ENCODE peak calls at places on chromosomes 7 and 10, in eight cellular contexts. One of them, this sample, is unnamed.

GRCh38 chr10:36725581-36726520 is 399.5 kb upstream of the ANKRD30A start:
- DNase-seq in HEK293T: peak; percentile 49
- DNase-seq in NCI-H69: peak; percentile 12
- DNase-seq in upper lobe of right lung: no peak
- DNase-seq in activated T-helper 1 cell treated with anti-CD3 and anti-CD28 coated beads, Interleukin-12 subunit alpha, Interleukin-12 subunit beta, Interleukin-2, Interleukin-4 antibody, amounts not matched to agents 30 ng/mL and 10 ng/mL and 1 ng/mL, durations not matched to agents 14 hours and 24 hours and 36 hours: no peak
- DNase-seq in neural crest cell: no peak
- DNase-seq in WTC11: peak; percentile 64
- DNase-seq in prostate gland: no peak
- DNase-seq in this sample: peak; percentile 65

GRCh38 chr7:42155836-42156540 is 81.0 kb downstream of the GLI3 start:
- DNase-seq in neural crest cell: no peak
- DNase-seq in upper lobe of right lung: no peak
- DNase-seq in activated T-helper 1 cell treated with anti-CD3 and anti-CD28 coated beads, Interleukin-12 subunit alpha, Interleukin-12 subunit beta, Interleukin-2, Interleukin-4 antibody, amounts not matched to agents 30 ng/mL and 10 ng/mL and 1 ng/mL, durations not matched to agents 14 hours and 24 hours and 36 hours: no peak
- DNase-seq in WTC11: no peak
- DNase-seq in HEK293T: no peak
- DNase-seq in prostate gland: no peak
- DNase-seq in NCI-H69: no peak
- DNase-seq in this sample: no peak

GRCh38 chr10:68876246-68876918 is 24.7 kb upstream of the DDX50 start:
- DNase-seq in NCI-H69: peak; percentile 0
- DNase-seq in WTC11: no peak
- DNase-seq in upper lobe of right lung: no peak
- DNase-seq in neural crest cell: no peak
- DNase-seq in activated T-helper 1 cell treated with anti-CD3 and anti-CD28 coated beads, Interleukin-12 subunit alpha, Interleukin-12 subunit beta, Interleukin-2, Interleukin-4 antibody, amounts not matched to agents 30 ng/mL and 10 ng/mL and 1 ng/mL, durations not matched to agents 14 hours and 24 hours and 36 hours: no peak
- DNase-seq in HEK293T: no peak
- DNase-seq in prostate gland: no peak
- DNase-seq in this sample: no peak

GRCh38 chr10:22931948-22932347 is 4.1 kb downstream of the ARMC3 start:
- DNase-seq in upper lobe of right lung: no peak
- DNase-seq in HEK293T: no peak
- DNase-seq in neural crest cell: no peak
- DNase-seq in WTC11: no peak
- DNase-seq in NCI-H69: peak; percentile 13
- DNase-seq in activated T-helper 1 cell treated with anti-CD3 and anti-CD28 coated beads, Interleukin-12 subunit alpha, Interleukin-12 subunit beta, Interleukin-2, Interleukin-4 antibody, amounts not matched to agents 30 ng/mL and 10 ng/mL and 1 ng/mL, durations not matched to agents 14 hours and 24 hours and 36 hours: no peak
- DNase-seq in prostate gland: no peak
- DNase-seq in this sample: no peak

GRCh38 chr7:73885975-73886798 is 25.2 kb downstream of the TMEM270 start:
- DNase-seq in neural crest cell: no peak
- DNase-seq in prostate gland: peak; percentile 19
- DNase-seq in NCI-H69: no peak
- DNase-seq in WTC11: no peak
- DNase-seq in HEK293T: no peak
- DNase-seq in upper lobe of right lung: no peak
- DNase-seq in activated T-helper 1 cell treated with anti-CD3 and anti-CD28 coated beads, Interleukin-12 subunit alpha, Interleukin-12 subunit beta, Interleukin-2, Interleukin-4 antibody, amounts not matched to agents 30 ng/mL and 10 ng/mL and 1 ng/mL, durations not matched to agents 14 hours and 24 hours and 36 hours: no peak
- DNase-seq in this sample: no peak

GRCh38 chr7:158539711-158540146 is 47.9 kb downstream of the PTPRN2 start:
- DNase-seq in activated T-helper 1 cell treated with anti-CD3 and anti-CD28 coated beads, Interleukin-12 subunit alpha, Interleukin-12 subunit beta, Interleukin-2, Interleukin-4 antibody, amounts not matched to agents 30 ng/mL and 10 ng/mL and 1 ng/mL, durations not matched to agents 14 hours and 24 hours and 36 hours: no peak
- DNase-seq in prostate gland: no peak
- DNase-seq in WTC11: no peak
- DNase-seq in neural crest cell: no peak
- DNase-seq in HEK293T: no peak
- DNase-seq in upper lobe of right lung: no peak
- DNase-seq in NCI-H69: no peak
- DNase-seq in this sample: no peak

GRCh38 chr10:101031128-101031795 is at the start of the genes PDZD7 and SFXN3:
- DNase-seq in prostate gland: peak; percentile 95
- DNase-seq in WTC11: peak; percentile 97
- DNase-seq in NCI-H69: peak; percentile 92
- DNase-seq in upper lobe of right lung: peak; percentile 99
- DNase-seq in HEK293T: peak; percentile 100
- DNase-seq in activated T-helper 1 cell treated with anti-CD3 and anti-CD28 coated beads, Interleukin-12 subunit alpha, Interleukin-12 subunit beta, Interleukin-2, Interleukin-4 antibody, amounts not matched to agents 30 ng/mL and 10 ng/mL and 1 ng/mL, durations not matched to agents 14 hours and 24 hours and 36 hours: peak; percentile 94
- DNase-seq in neural crest cell: peak; percentile 84
- DNase-seq in this sample: peak; percentile 41

GRCh38 chr7:137682596-137682995 is 164.2 kb downstream of the DGKI start:
- DNase-seq in neural crest cell: no peak
- DNase-seq in prostate gland: no peak
- DNase-seq in upper lobe of right lung: no peak
- DNase-seq in NCI-H69: no peak
- DNase-seq in WTC11: no peak
- DNase-seq in HEK293T: no peak
- DNase-seq in activated T-helper 1 cell treated with anti-CD3 and anti-CD28 coated beads, Interleukin-12 subunit alpha, Interleukin-12 subunit beta, Interleukin-2, Interleukin-4 antibody, amounts not matched to agents 30 ng/mL and 10 ng/mL and 1 ng/mL, durations not matched to agents 14 hours and 24 hours and 36 hours: no peak
- DNase-seq in this sample: peak; percentile 83

GRCh38 chr7:969403-969802 is 5.9 kb downstream of the COX19 start:
- DNase-seq in prostate gland: no peak
- DNase-seq in WTC11: no peak
- DNase-seq in upper lobe of right lung: no peak
- DNase-seq in HEK293T: no peak
- DNase-seq in NCI-H69: no peak
- DNase-seq in activated T-helper 1 cell treated with anti-CD3 and anti-CD28 coated beads, Interleukin-12 subunit alpha, Interleukin-12 subunit beta, Interleukin-2, Interleukin-4 antibody, amounts not matched to agents 30 ng/mL and 10 ng/mL and 1 ng/mL, durations not matched to agents 14 hours and 24 hours and 36 hours: no peak
- DNase-seq in neural crest cell: no peak
- DNase-seq in this sample: no peak

GRCh38 chr10:126459032-126459831 is 71.0 kb upstream of the ADAM12 start:
- DNase-seq in HEK293T: no peak
- DNase-seq in activated T-helper 1 cell treated with anti-CD3 and anti-CD28 coated beads, Interleukin-12 subunit alpha, Interleukin-12 subunit beta, Interleukin-2, Interleukin-4 antibody, amounts not matched to agents 30 ng/mL and 10 ng/mL and 1 ng/mL, durations not matched to agents 14 hours and 24 hours and 36 hours: no peak
- DNase-seq in neural crest cell: no peak
- DNase-seq in WTC11: no peak
- DNase-seq in NCI-H69: no peak
- DNase-seq in prostate gland: no peak
- DNase-seq in upper lobe of right lung: no peak
- DNase-seq in this sample: no peak

GRCh38 chr10:46297406-46298204 is 10.8 kb downstream of the ANTXRL start:
- DNase-seq in activated T-helper 1 cell treated with anti-CD3 and anti-CD28 coated beads, Interleukin-12 subunit alpha, Interleukin-12 subunit beta, Interleukin-2, Interleukin-4 antibody, amounts not matched to agents 30 ng/mL and 10 ng/mL and 1 ng/mL, durations not matched to agents 14 hours and 24 hours and 36 hours: no peak
- DNase-seq in neural crest cell: no peak
- DNase-seq in HEK293T: no peak
- DNase-seq in upper lobe of right lung: peak; percentile 3
- DNase-seq in NCI-H69: no peak
- DNase-seq in WTC11: no peak
- DNase-seq in prostate gland: no peak
- DNase-seq in this sample: no peak

GRCh38 chr7:105268511-105269392 is 120.0 kb downstream of the SRPK2 start:
- DNase-seq in NCI-H69: peak; percentile 81
- DNase-seq in WTC11: no peak
- DNase-seq in prostate gland: peak; percentile 30
- DNase-seq in activated T-helper 1 cell treated with anti-CD3 and anti-CD28 coated beads, Interleukin-12 subunit alpha, Interleukin-12 subunit beta, Interleukin-2, Interleukin-4 antibody, amounts not matched to agents 30 ng/mL and 10 ng/mL and 1 ng/mL, durations not matched to agents 14 hours and 24 hours and 36 hours: no peak
- DNase-seq in upper lobe of right lung: no peak
- DNase-seq in HEK293T: peak; percentile 37
- DNase-seq in neural crest cell: no peak
- DNase-seq in this sample: no peak

GRCh38 chr10:118374404-118374803 is 32.3 kb upstream of the FAM204A start:
- DNase-seq in NCI-H69: peak; percentile 10
- DNase-seq in neural crest cell: no peak
- DNase-seq in HEK293T: no peak
- DNase-seq in prostate gland: no peak
- DNase-seq in WTC11: no peak
- DNase-seq in activated T-helper 1 cell treated with anti-CD3 and anti-CD28 coated beads, Interleukin-12 subunit alpha, Interleukin-12 subunit beta, Interleukin-2, Interleukin-4 antibody, amounts not matched to agents 30 ng/mL and 10 ng/mL and 1 ng/mL, durations not matched to agents 14 hours and 24 hours and 36 hours: no peak
- DNase-seq in upper lobe of right lung: no peak
- DNase-seq in this sample: no peak

GRCh38 chr7:154844499-154844898 is 158.4 kb downstream of the PAXIP1 start:
- DNase-seq in upper lobe of right lung: no peak
- DNase-seq in neural crest cell: no peak
- DNase-seq in WTC11: no peak
- DNase-seq in HEK293T: no peak
- DNase-seq in prostate gland: no peak
- DNase-seq in activated T-helper 1 cell treated with anti-CD3 and anti-CD28 coated beads, Interleukin-12 subunit alpha, Interleukin-12 subunit beta, Interleukin-2, Interleukin-4 antibody, amounts not matched to agents 30 ng/mL and 10 ng/mL and 1 ng/mL, durations not matched to agents 14 hours and 24 hours and 36 hours: no peak
- DNase-seq in NCI-H69: no peak
- DNase-seq in this sample: no peak

GRCh38 chr7:98613601-98614425 is 3.3 kb upstream of the NPTX2 start:
- DNase-seq in prostate gland: no peak
- DNase-seq in upper lobe of right lung: no peak
- DNase-seq in NCI-H69: peak; percentile 54
- DNase-seq in HEK293T: no peak
- DNase-seq in WTC11: peak; percentile 41
- DNase-seq in activated T-helper 1 cell treated with anti-CD3 and anti-CD28 coated beads, Interleukin-12 subunit alpha, Interleukin-12 subunit beta, Interleukin-2, Interleukin-4 antibody, amounts not matched to agents 30 ng/mL and 10 ng/mL and 1 ng/mL, durations not matched to agents 14 hours and 24 hours and 36 hours: no peak
- DNase-seq in neural crest cell: peak; percentile 59
- DNase-seq in this sample: no peak

GRCh38 chr7:129118182-129118581 is 26.3 kb upstream of the TSPAN33 start:
- DNase-seq in HEK293T: no peak
- DNase-seq in neural crest cell: no peak
- DNase-seq in upper lobe of right lung: no peak
- DNase-seq in activated T-helper 1 cell treated with anti-CD3 and anti-CD28 coated beads, Interleukin-12 subunit alpha, Interleukin-12 subunit beta, Interleukin-2, Interleukin-4 antibody, amounts not matched to agents 30 ng/mL and 10 ng/mL and 1 ng/mL, durations not matched to agents 14 hours and 24 hours and 36 hours: no peak
- DNase-seq in WTC11: no peak
- DNase-seq in prostate gland: no peak
- DNase-seq in NCI-H69: no peak
- DNase-seq in this sample: no peak

GRCh38 chr7:23184709-23185354 is 3.0 kb downstream of the NUP42 start:
- DNase-seq in WTC11: no peak
- DNase-seq in upper lobe of right lung: no peak
- DNase-seq in activated T-helper 1 cell treated with anti-CD3 and anti-CD28 coated beads, Interleukin-12 subunit alpha, Interleukin-12 subunit beta, Interleukin-2, Interleukin-4 antibody, amounts not matched to agents 30 ng/mL and 10 ng/mL and 1 ng/mL, durations not matched to agents 14 hours and 24 hours and 36 hours: no peak
- DNase-seq in prostate gland: peak; percentile 28
- DNase-seq in neural crest cell: peak; percentile 35
- DNase-seq in NCI-H69: peak; percentile 60
- DNase-seq in HEK293T: peak; percentile 28
- DNase-seq in this sample: no peak

GRCh38 chr10:131723601-131724530 is 176.9 kb upstream of the PPP2R2D start:
- DNase-seq in activated T-helper 1 cell treated with anti-CD3 and anti-CD28 coated beads, Interleukin-12 subunit alpha, Interleukin-12 subunit beta, Interleukin-2, Interleukin-4 antibody, amounts not matched to agents 30 ng/mL and 10 ng/mL and 1 ng/mL, durations not matched to agents 14 hours and 24 hours and 36 hours: no peak
- DNase-seq in prostate gland: no peak
- DNase-seq in upper lobe of right lung: peak; percentile 31
- DNase-seq in NCI-H69: no peak
- DNase-seq in HEK293T: no peak
- DNase-seq in WTC11: no peak
- DNase-seq in neural crest cell: no peak
- DNase-seq in this sample: no peak

GRCh38 chr10:78921906-78922305 is 146.9 kb upstream of the ZMIZ1 start:
- DNase-seq in HEK293T: no peak
- DNase-seq in neural crest cell: no peak
- DNase-seq in upper lobe of right lung: peak; percentile 23
- DNase-seq in prostate gland: no peak
- DNase-seq in activated T-helper 1 cell treated with anti-CD3 and anti-CD28 coated beads, Interleukin-12 subunit alpha, Interleukin-12 subunit beta, Interleukin-2, Interleukin-4 antibody, amounts not matched to agents 30 ng/mL and 10 ng/mL and 1 ng/mL, durations not matched to agents 14 hours and 24 hours and 36 hours: no peak
- DNase-seq in WTC11: no peak
- DNase-seq in NCI-H69: peak; percentile 40
- DNase-seq in this sample: no peak